ENCODE peak calls at places on chromosomes 2 and 18, in eight cellular contexts. One of them, this sample, is unnamed.

GRCh38 chr2:45612741-45613140 is 1.7 kb upstream of the SRBD1 start:
- DNase-seq in substantia nigra: no peak
- DNase-seq in NCI-H1092 treated with DMSO at 0.1 percent for 48 hours: no peak
- DNase-seq in brain microvascular endothelial cell: no peak
- DNase-seq in EH: peak
- DNase-seq in stimulated activated CD8-positive, alpha-beta memory T cell treated with anti-CD3 and anti-CD28 coated beads, Interleukin-12 subunit alpha, Interleukin-12 subunit beta, amount 100 ng/mL, for 4 hours: no peak
- DNase-seq in amygdala: no peak
- DNase-seq in HFFc6: no peak
- DNase-seq in this sample: no peak

GRCh38 chr2:202429164-202429980 is 53.2 kb downstream of the BMPR2 start:
- DNase-seq in stimulated activated CD8-positive, alpha-beta memory T cell treated with anti-CD3 and anti-CD28 coated beads, Interleukin-12 subunit alpha, Interleukin-12 subunit beta, amount 100 ng/mL, for 4 hours: no peak
- DNase-seq in brain microvascular endothelial cell: no peak
- DNase-seq in amygdala: no peak
- DNase-seq in NCI-H1092 treated with DMSO at 0.1 percent for 48 hours: no peak
- DNase-seq in substantia nigra: no peak
- DNase-seq in HFFc6: peak
- DNase-seq in EH: peak
- DNase-seq in this sample: no peak

GRCh38 chr2:24421668-24422067 is 61.3 kb upstream of the ITSN2 start:
- DNase-seq in HFFc6: peak
- DNase-seq in substantia nigra: no peak
- DNase-seq in amygdala: no peak
- DNase-seq in NCI-H1092 treated with DMSO at 0.1 percent for 48 hours: peak
- DNase-seq in brain microvascular endothelial cell: peak
- DNase-seq in EH: peak
- DNase-seq in stimulated activated CD8-positive, alpha-beta memory T cell treated with anti-CD3 and anti-CD28 coated beads, Interleukin-12 subunit alpha, Interleukin-12 subunit beta, amount 100 ng/mL, for 4 hours: peak
- DNase-seq in this sample: no peak

GRCh38 chr2:160469164-160469563 is 24.4 kb downstream of the RBMS1 start:
- DNase-seq in amygdala: no peak
- DNase-seq in HFFc6: no peak
- DNase-seq in brain microvascular endothelial cell: no peak
- DNase-seq in stimulated activated CD8-positive, alpha-beta memory T cell treated with anti-CD3 and anti-CD28 coated beads, Interleukin-12 subunit alpha, Interleukin-12 subunit beta, amount 100 ng/mL, for 4 hours: no peak
- DNase-seq in substantia nigra: no peak
- DNase-seq in EH: no peak
- DNase-seq in NCI-H1092 treated with DMSO at 0.1 percent for 48 hours: no peak
- DNase-seq in this sample: no peak

GRCh38 chr18:6543330-6543908 is 128.7 kb upstream of the L3MBTL4 start:
- DNase-seq in amygdala: no peak
- DNase-seq in EH: peak
- DNase-seq in stimulated activated CD8-positive, alpha-beta memory T cell treated with anti-CD3 and anti-CD28 coated beads, Interleukin-12 subunit alpha, Interleukin-12 subunit beta, amount 100 ng/mL, for 4 hours: no peak
- DNase-seq in NCI-H1092 treated with DMSO at 0.1 percent for 48 hours: peak
- DNase-seq in HFFc6: peak
- DNase-seq in substantia nigra: no peak
- DNase-seq in brain microvascular endothelial cell: no peak
- DNase-seq in this sample: no peak

GRCh38 chr2:166057363-166058169 is 70.3 kb downstream of the SCN1A start:
- DNase-seq in HFFc6: peak
- DNase-seq in brain microvascular endothelial cell: no peak
- DNase-seq in stimulated activated CD8-positive, alpha-beta memory T cell treated with anti-CD3 and anti-CD28 coated beads, Interleukin-12 subunit alpha, Interleukin-12 subunit beta, amount 100 ng/mL, for 4 hours: no peak
- DNase-seq in substantia nigra: no peak
- DNase-seq in EH: peak
- DNase-seq in amygdala: no peak
- DNase-seq in NCI-H1092 treated with DMSO at 0.1 percent for 48 hours: peak
- DNase-seq in this sample: no peak

GRCh38 chr2:236298924-236299475 is 34.8 kb upstream of the ASB18 start:
- DNase-seq in HFFc6: no peak
- DNase-seq in stimulated activated CD8-positive, alpha-beta memory T cell treated with anti-CD3 and anti-CD28 coated beads, Interleukin-12 subunit alpha, Interleukin-12 subunit beta, amount 100 ng/mL, for 4 hours: no peak
- DNase-seq in NCI-H1092 treated with DMSO at 0.1 percent for 48 hours: no peak
- DNase-seq in brain microvascular endothelial cell: no peak
- DNase-seq in substantia nigra: no peak
- DNase-seq in EH: no peak
- DNase-seq in amygdala: no peak
- DNase-seq in this sample: no peak

GRCh38 chr2:185787530-185788145 is 49.0 kb downstream of the FSIP2 start:
- DNase-seq in brain microvascular endothelial cell: no peak
- DNase-seq in HFFc6: no peak
- DNase-seq in EH: no peak
- DNase-seq in amygdala: no peak
- DNase-seq in NCI-H1092 treated with DMSO at 0.1 percent for 48 hours: no peak
- DNase-seq in substantia nigra: no peak
- DNase-seq in stimulated activated CD8-positive, alpha-beta memory T cell treated with anti-CD3 and anti-CD28 coated beads, Interleukin-12 subunit alpha, Interleukin-12 subunit beta, amount 100 ng/mL, for 4 hours: no peak
- DNase-seq in this sample: peak

GRCh38 chr2:176129013-176129796 is at the start of gene HOXD8:
- DNase-seq in HFFc6: peak
- DNase-seq in amygdala: no peak
- DNase-seq in NCI-H1092 treated with DMSO at 0.1 percent for 48 hours: no peak
- DNase-seq in EH: peak
- DNase-seq in brain microvascular endothelial cell: no peak
- DNase-seq in stimulated activated CD8-positive, alpha-beta memory T cell treated with anti-CD3 and anti-CD28 coated beads, Interleukin-12 subunit alpha, Interleukin-12 subunit beta, amount 100 ng/mL, for 4 hours: no peak
- DNase-seq in substantia nigra: no peak
- DNase-seq in this sample: no peak

GRCh38 chr2:168730391-168730790 is 72.0 kb upstream of the NOSTRIN start:
- DNase-seq in HFFc6: peak
- DNase-seq in substantia nigra: no peak
- DNase-seq in stimulated activated CD8-positive, alpha-beta memory T cell treated with anti-CD3 and anti-CD28 coated beads, Interleukin-12 subunit alpha, Interleukin-12 subunit beta, amount 100 ng/mL, for 4 hours: no peak
- DNase-seq in amygdala: no peak
- DNase-seq in brain microvascular endothelial cell: no peak
- DNase-seq in EH: no peak
- DNase-seq in NCI-H1092 treated with DMSO at 0.1 percent for 48 hours: no peak
- DNase-seq in this sample: no peak

GRCh38 chr18:75143851-75144250 is 65.1 kb downstream of the PTGR3 start:
- DNase-seq in stimulated activated CD8-positive, alpha-beta memory T cell treated with anti-CD3 and anti-CD28 coated beads, Interleukin-12 subunit alpha, Interleukin-12 subunit beta, amount 100 ng/mL, for 4 hours: no peak
- DNase-seq in substantia nigra: no peak
- DNase-seq in brain microvascular endothelial cell: no peak
- DNase-seq in EH: no peak
- DNase-seq in NCI-H1092 treated with DMSO at 0.1 percent for 48 hours: no peak
- DNase-seq in HFFc6: no peak
- DNase-seq in amygdala: no peak
- DNase-seq in this sample: no peak

GRCh38 chr2:49936965-49937364 is 782.6 kb upstream of the FSHR start:
- DNase-seq in brain microvascular endothelial cell: no peak
- DNase-seq in substantia nigra: no peak
- DNase-seq in amygdala: no peak
- DNase-seq in EH: no peak
- DNase-seq in stimulated activated CD8-positive, alpha-beta memory T cell treated with anti-CD3 and anti-CD28 coated beads, Interleukin-12 subunit alpha, Interleukin-12 subunit beta, amount 100 ng/mL, for 4 hours: no peak
- DNase-seq in NCI-H1092 treated with DMSO at 0.1 percent for 48 hours: no peak
- DNase-seq in HFFc6: no peak
- DNase-seq in this sample: no peak

GRCh38 chr2:122029456-122029855 is 274.0 kb downstream of the TSN start:
- DNase-seq in HFFc6: no peak
- DNase-seq in stimulated activated CD8-positive, alpha-beta memory T cell treated with anti-CD3 and anti-CD28 coated beads, Interleukin-12 subunit alpha, Interleukin-12 subunit beta, amount 100 ng/mL, for 4 hours: no peak
- DNase-seq in EH: no peak
- DNase-seq in brain microvascular endothelial cell: no peak
- DNase-seq in NCI-H1092 treated with DMSO at 0.1 percent for 48 hours: no peak
- DNase-seq in amygdala: no peak
- DNase-seq in substantia nigra: no peak
- DNase-seq in this sample: no peak

GRCh38 chr2:30631051-30631671 is 176.1 kb downstream of the CAPN13 start:
- DNase-seq in HFFc6: no peak
- DNase-seq in NCI-H1092 treated with DMSO at 0.1 percent for 48 hours: no peak
- DNase-seq in EH: no peak
- DNase-seq in amygdala: no peak
- DNase-seq in stimulated activated CD8-positive, alpha-beta memory T cell treated with anti-CD3 and anti-CD28 coated beads, Interleukin-12 subunit alpha, Interleukin-12 subunit beta, amount 100 ng/mL, for 4 hours: no peak
- DNase-seq in brain microvascular endothelial cell: peak
- DNase-seq in substantia nigra: no peak
- DNase-seq in this sample: no peak

GRCh38 chr2:145538661-145539319 is 1018.9 kb upstream of the ZEB2 start:
- DNase-seq in EH: no peak
- DNase-seq in amygdala: no peak
- DNase-seq in brain microvascular endothelial cell: no peak
- DNase-seq in NCI-H1092 treated with DMSO at 0.1 percent for 48 hours: no peak
- DNase-seq in HFFc6: no peak
- DNase-seq in substantia nigra: no peak
- DNase-seq in stimulated activated CD8-positive, alpha-beta memory T cell treated with anti-CD3 and anti-CD28 coated beads, Interleukin-12 subunit alpha, Interleukin-12 subunit beta, amount 100 ng/mL, for 4 hours: no peak
- DNase-seq in this sample: no peak

GRCh38 chr2:147096671-147097070 is 748.2 kb upstream of the ACVR2A start:
- DNase-seq in amygdala: no peak
- DNase-seq in HFFc6: no peak
- DNase-seq in EH: no peak
- DNase-seq in NCI-H1092 treated with DMSO at 0.1 percent for 48 hours: no peak
- DNase-seq in substantia nigra: no peak
- DNase-seq in brain microvascular endothelial cell: no peak
- DNase-seq in stimulated activated CD8-positive, alpha-beta memory T cell treated with anti-CD3 and anti-CD28 coated beads, Interleukin-12 subunit alpha, Interleukin-12 subunit beta, amount 100 ng/mL, for 4 hours: no peak
- DNase-seq in this sample: no peak

GRCh38 chr2:164867779-164868397 is 26.3 kb upstream of the COBLL1 start:
- DNase-seq in amygdala: no peak
- DNase-seq in brain microvascular endothelial cell: no peak
- DNase-seq in EH: peak
- DNase-seq in stimulated activated CD8-positive, alpha-beta memory T cell treated with anti-CD3 and anti-CD28 coated beads, Interleukin-12 subunit alpha, Interleukin-12 subunit beta, amount 100 ng/mL, for 4 hours: no peak
- DNase-seq in NCI-H1092 treated with DMSO at 0.1 percent for 48 hours: no peak
- DNase-seq in substantia nigra: no peak
- DNase-seq in HFFc6: no peak
- DNase-seq in this sample: no peak